ENCODE peak calls at places on chromosome 15, in four cellular contexts. One of them, this sample, is unnamed.

GRCh38 chr15:79724804-79725203 is 172.0 kb downstream of the MTHFS start:
- DNase-seq in effector CD4-positive, alpha-beta T cell: no peak
- DNase-seq in stimulated activated CD8-positive, alpha-beta memory T cell treated with anti-CD3 and anti-CD28 coated beads, Interleukin-4, amount 100 ng/mL, for 1 hour: no peak
- DNase-seq in ovary: no peak
- DNase-seq in this sample: no peak

GRCh38 chr15:71096676-71097075 is 18.6 kb upstream of the THSD4 start:
- DNase-seq in stimulated activated CD8-positive, alpha-beta memory T cell treated with anti-CD3 and anti-CD28 coated beads, Interleukin-4, amount 100 ng/mL, for 1 hour: no peak
- DNase-seq in ovary: no peak
- DNase-seq in effector CD4-positive, alpha-beta T cell: no peak
- DNase-seq in this sample: no peak

GRCh38 chr15:60798821-60799220 is 319.9 kb upstream of the ICE2 start:
- DNase-seq in stimulated activated CD8-positive, alpha-beta memory T cell treated with anti-CD3 and anti-CD28 coated beads, Interleukin-4, amount 100 ng/mL, for 1 hour: no peak
- DNase-seq in effector CD4-positive, alpha-beta T cell: no peak
- DNase-seq in ovary: no peak
- DNase-seq in this sample: no peak

GRCh38 chr15:53811530-53811929 is 52.1 kb upstream of the WDR72 start:
- DNase-seq in effector CD4-positive, alpha-beta T cell: no peak
- DNase-seq in stimulated activated CD8-positive, alpha-beta memory T cell treated with anti-CD3 and anti-CD28 coated beads, Interleukin-4, amount 100 ng/mL, for 1 hour: no peak
- DNase-seq in ovary: no peak
- DNase-seq in this sample: peak; percentile 41

GRCh38 chr15:65887565-65887964 is 18.3 kb downstream of the RAB11A start:
- DNase-seq in effector CD4-positive, alpha-beta T cell: no peak
- DNase-seq in stimulated activated CD8-positive, alpha-beta memory T cell treated with anti-CD3 and anti-CD28 coated beads, Interleukin-4, amount 100 ng/mL, for 1 hour: no peak
- DNase-seq in ovary: no peak
- DNase-seq in this sample: peak; percentile 44

GRCh38 chr15:47035756-47036155 is 681.5 kb upstream of the SEMA6D start:
- DNase-seq in effector CD4-positive, alpha-beta T cell: no peak
- DNase-seq in stimulated activated CD8-positive, alpha-beta memory T cell treated with anti-CD3 and anti-CD28 coated beads, Interleukin-4, amount 100 ng/mL, for 1 hour: no peak
- DNase-seq in ovary: no peak
- DNase-seq in this sample: no peak

GRCh38 chr15:66864086-66864830 is 162.2 kb downstream of the SMAD6 start:
- DNase-seq in effector CD4-positive, alpha-beta T cell: no peak
- DNase-seq in ovary: no peak
- DNase-seq in stimulated activated CD8-positive, alpha-beta memory T cell treated with anti-CD3 and anti-CD28 coated beads, Interleukin-4, amount 100 ng/mL, for 1 hour: no peak
- DNase-seq in this sample: no peak

GRCh38 chr15:71357357-71357756 is 242.1 kb downstream of the THSD4 start:
- DNase-seq in effector CD4-positive, alpha-beta T cell: no peak
- DNase-seq in ovary: no peak
- DNase-seq in stimulated activated CD8-positive, alpha-beta memory T cell treated with anti-CD3 and anti-CD28 coated beads, Interleukin-4, amount 100 ng/mL, for 1 hour: no peak
- DNase-seq in this sample: no peak

GRCh38 chr15:65731926-65732325 is 60.2 kb downstream of the DENND4A start:
- DNase-seq in stimulated activated CD8-positive, alpha-beta memory T cell treated with anti-CD3 and anti-CD28 coated beads, Interleukin-4, amount 100 ng/mL, for 1 hour: no peak
- DNase-seq in ovary: no peak
- DNase-seq in effector CD4-positive, alpha-beta T cell: no peak
- DNase-seq in this sample: no peak

GRCh38 chr15:62977952-62978811 is 64.4 kb upstream of the TPM1 start:
- DNase-seq in ovary: no peak
- DNase-seq in stimulated activated CD8-positive, alpha-beta memory T cell treated with anti-CD3 and anti-CD28 coated beads, Interleukin-4, amount 100 ng/mL, for 1 hour: no peak
- DNase-seq in effector CD4-positive, alpha-beta T cell: no peak
- DNase-seq in this sample: no peak